ENCODE peak calls at places on chromosome 1, in seven cellular contexts. W is mesendoderm, P is neuronal stem cell, Q is IMR-90, Y is H1, S is H9, F is trophoblast cell. A is an unnamed sample.

GRCh38 chr1:221530791-221531190 is 211.1 kb downstream of the DUSP10 start:
- DNase-seq in W (no peak), P (no peak), Q (no peak), Y (no peak), S (no peak), F (no peak), A (no peak)

GRCh38 chr1:113941245-113941559 is 12.1 kb downstream of the HIPK1 start:
- DNase-seq in W (no peak), P (no peak), Q (no peak), Y (no peak), S (no peak), F (no peak), A (no peak)

GRCh38 chr1:196309386-196309785 is 298.9 kb downstream of the KCNT2 start:
- DNase-seq in W (no peak), P (no peak), Q (peak; percentile 68), Y (no peak), S (no peak), F (no peak), A (peak; percentile 57)

GRCh38 chr1:2863149-2863963 is 61.9 kb upstream of the TTC34 start:
- DNase-seq in W (no peak), P (no peak), Q (no peak), Y (no peak), S (no peak), F (no peak), A (no peak)

GRCh38 chr1:37741130-37741529 is 23.8 kb downstream of the EPHA10 start:
- DNase-seq in W (no peak), P (no peak), Q (peak; percentile 6), Y (no peak), S (no peak), F (peak; percentile 48), A (no peak)

GRCh38 chr1:31786366-31787060 is 22.4 kb upstream of the ADGRB2 start:
- DNase-seq in W (no peak), P (no peak), Q (no peak), Y (no peak), S (peak; percentile 21), F (no peak), A (no peak)

GRCh38 chr1:14568716-14569115 is 29.8 kb upstream of the KAZN start:
- DNase-seq in W (no peak), P (no peak), Q (no peak), Y (no peak), S (no peak), F (no peak), A (no peak)

GRCh38 chr1:196115641-196116040 is 492.6 kb downstream of the KCNT2 start:
- DNase-seq in W (peak; percentile 55), P (no peak), Q (peak; percentile 70), Y (no peak), S (no peak), F (peak; percentile 2), A (peak; percentile 36)

GRCh38 chr1:170864238-170864637 is 71.1 kb upstream of the MROH9 start:
- DNase-seq in W (no peak), P (no peak), Q (peak; percentile 3), Y (no peak), S (no peak), F (no peak), A (no peak)

GRCh38 chr1:29703596-29703995 is 467.3 kb downstream of the PTPRU start:
- DNase-seq in W (peak; percentile 64), P (peak; percentile 58), Q (peak; percentile 54), Y (peak; percentile 61), S (peak; percentile 68), F (no peak), A (peak; percentile 43)

GRCh38 chr1:33275200-33275599 is 18.9 kb downstream of the ZNF362 start:
- DNase-seq in W (no peak), P (no peak), Q (no peak), Y (no peak), S (no peak), F (no peak), A (no peak)

GRCh38 chr1:239722080-239722479 is 335.7 kb downstream of the CHRM3 start:
- DNase-seq in W (no peak), P (no peak), Q (no peak), Y (no peak), S (no peak), F (no peak), A (no peak)

GRCh38 chr1:239719642-239720258 is 333.4 kb downstream of the CHRM3 start:
- DNase-seq in W (no peak), P (no peak), Q (no peak), Y (no peak), S (no peak), F (no peak), A (no peak)

GRCh38 chr1:239717097-239718051 is 331.0 kb downstream of the CHRM3 start:
- DNase-seq in W (no peak), P (no peak), Q (no peak), Y (no peak), S (no peak), F (peak; percentile 4), A (no peak)

GRCh38 chr1:239718997-239719628 is 332.7 kb downstream of the CHRM3 start:
- DNase-seq in W (no peak), P (no peak), Q (no peak), Y (no peak), S (no peak), F (no peak), A (no peak)

DNA sequence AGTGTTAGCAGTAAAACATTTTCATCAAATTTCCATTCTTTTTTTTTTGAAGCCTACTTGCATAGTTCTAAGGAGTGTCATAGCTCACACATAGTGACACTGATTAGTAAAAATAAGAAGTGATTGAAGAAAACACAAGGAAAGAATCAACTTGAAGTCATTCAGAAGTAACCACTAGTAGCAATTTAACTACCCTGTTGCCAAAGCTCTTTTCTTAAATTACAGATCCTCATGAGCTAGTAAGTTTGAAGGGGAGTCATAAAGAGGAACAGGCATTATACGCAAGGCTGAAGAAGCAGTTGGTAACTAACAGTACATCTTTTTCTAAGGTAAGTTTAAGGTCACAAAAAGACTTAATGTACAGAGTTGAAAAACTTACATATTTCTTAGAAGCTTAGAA is 332.2 kb downstream of the CHRM3 start:
- DNase-seq in W (no peak), P (no peak), Q (no peak), Y (no peak), S (no peak), F (no peak), A (no peak)
- H2BK120ac ChIP-seq in W (no peak overlapping the region), P (no peak overlapping the region), Q (no peak overlapping the region), Y (no peak overlapping the region), S (no peak overlapping the region), F (no peak overlapping the region), A (no peak overlapping the region)

GRCh38 chr1:42423621-42424200 is 32.1 kb downstream of the ZMYND12 start:
- DNase-seq in W (no peak), P (no peak), Q (no peak), Y (no peak), S (no peak), F (peak; percentile 66), A (no peak)
- H3K79me1 ChIP-seq in W (no peaks in the 10 kb centered on the region), P (peaks cover 2% of the 10 kb centered on the region), Q (no peaks in the 10 kb centered on the region), Y (no peaks in the 10 kb centered on the region), S (no peaks in the 10 kb centered on the region), F (no peaks in the 10 kb centered on the region), A (no peaks in the 10 kb centered on the region)

GRCh38 chr1:26541431-26541815 is 11.9 kb downstream of the RPS6KA1 start:
- DNase-seq in W (no peak), P (no peak), Q (no peak), Y (no peak), S (no peak), F (no peak), A (no peak)

GRCh38 chr1:26542781-26543443 is 13.4 kb downstream of the RPS6KA1 start:
- DNase-seq in W (no peak), P (no peak), Q (no peak), Y (no peak), S (no peak), F (peak; percentile 25), A (no peak)

GRCh38 chr1:26540346-26540745 is 10.8 kb downstream of the RPS6KA1 start:
- DNase-seq in W (no peak), P (no peak), Q (no peak), Y (no peak), S (no peak), F (no peak), A (no peak)

GRCh38 chr1:26543444-26543835 is 13.9 kb downstream of the RPS6KA1 start:
- DNase-seq in W (no peak), P (no peak), Q (no peak), Y (no peak), S (no peak), F (no peak), A (no peak)

GRCh38 chr1:26541816-26542711 is 12.5 kb downstream of the RPS6KA1 start:
- DNase-seq in W (peak; percentile 92), P (no peak), Q (peak; percentile 78), Y (peak; percentile 78), S (peak; percentile 82), F (peak; percentile 98), A (peak; percentile 69)
- H2BK120ac ChIP-seq in W (no peak overlapping the region), P (no peak overlapping the region), Q (peak overlapping the region; percentile 46), Y (no peak overlapping the region), S (no peak overlapping the region), F (no peak overlapping the region), A (no peak overlapping the region)

DNA sequence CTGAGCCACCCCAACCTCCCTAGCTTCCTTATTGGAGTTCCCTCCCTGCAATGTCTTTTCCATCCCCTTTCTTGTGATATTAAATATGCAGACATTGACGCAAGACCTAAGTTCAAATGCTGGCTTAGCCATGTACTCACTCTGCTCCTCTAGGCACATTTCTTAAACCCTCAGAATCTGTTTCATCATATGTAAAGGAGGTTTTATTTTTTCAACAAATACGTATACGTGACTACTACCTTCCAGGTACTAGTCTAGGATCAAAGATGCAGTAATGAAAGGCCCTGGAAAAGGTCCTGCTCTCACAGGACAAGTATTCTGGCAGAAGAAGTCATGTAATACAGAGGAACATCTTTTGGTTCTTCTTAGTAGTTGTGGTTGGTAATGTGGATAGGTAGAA is 98.6 kb downstream of the SIPA1L2 start:
- DNase-seq in W (no peak), P (no peak), Q (no peak), Y (no peak), S (no peak), F (peak; percentile 51), A (no peak)
- H3K79me1 ChIP-seq in W (peaks cover 18% of the 10 kb centered on the region), P (peaks cover 1% of the 10 kb centered on the region), Q (peaks cover 12% of the 10 kb centered on the region), Y (no peaks in the 10 kb centered on the region), S (no peaks in the 10 kb centered on the region), F (peaks cover 16% of the 10 kb centered on the region), A (peaks cover 41% of the 10 kb centered on the region)

GRCh38 chr1:82874041-82874440 is 1073.3 kb downstream of the ADGRL2 start:
- DNase-seq in W (no peak), P (no peak), Q (no peak), Y (no peak), S (no peak), F (peak; percentile 7), A (no peak)
- H2BK120ac ChIP-seq in W (no peak overlapping the region), P (no peak overlapping the region), Q (no peak overlapping the region), Y (no peak overlapping the region), S (no peak overlapping the region), F (no peak overlapping the region), A (no peak overlapping the region)

DNA sequence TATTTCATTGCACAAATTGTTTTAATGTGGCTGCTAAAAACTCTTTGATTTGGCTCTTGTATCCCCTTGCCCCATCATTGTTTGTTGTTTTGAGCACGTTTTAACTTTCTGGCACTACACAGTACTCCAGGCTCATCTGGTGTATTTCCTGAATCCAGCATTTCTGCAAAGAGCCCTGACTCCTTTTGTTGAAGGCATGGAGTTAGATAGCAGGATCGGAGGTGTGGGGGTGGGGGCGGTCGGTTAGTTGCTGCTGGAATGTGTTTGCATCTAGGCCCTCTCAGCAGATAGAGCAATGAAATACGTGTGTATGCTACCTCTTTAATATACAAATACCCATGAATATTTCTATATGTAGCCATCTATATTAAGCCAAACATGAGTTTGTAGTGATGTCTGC is 105.9 kb downstream of the NOS1AP start:
- DNase-seq in W (peak; percentile 82), P (peak; percentile 33), Q (no peak), Y (no peak), S (peak; percentile 52), F (no peak), A (no peak)
- H3K79me1 ChIP-seq in W (peaks cover 6% of the 10 kb centered on the region), P (no peaks in the 10 kb centered on the region), Q (no peaks in the 10 kb centered on the region), Y (peaks cover 2% of the 10 kb centered on the region), S (no peaks in the 10 kb centered on the region), F (peaks cover 5% of the 10 kb centered on the region), A (no peaks in the 10 kb centered on the region)

A was measured in mesenchymal stem cell.